ENCODE peak calls at places on chromosomes 2 and 18, in seven cellular contexts. One of them, this sample, is unnamed.

GRCh38 chr2:191178806-191179514 is 28.2 kb upstream of the STAT4 start:
- DNase-seq in CD8-positive, alpha-beta T cell: no peak
- DNase-seq in AG09309: peak
- DNase-seq in heart left ventricle: peak
- DNase-seq in astrocyte: no peak
- DNase-seq in bronchial epithelial cell: peak
- DNase-seq in neural progenitor cell: no peak
- DNase-seq in this sample: peak

GRCh38 chr2:207283356-207283755 is 117.6 kb upstream of the KLF7 start:
- DNase-seq in CD8-positive, alpha-beta T cell: no peak
- DNase-seq in AG09309: no peak
- DNase-seq in heart left ventricle: peak
- DNase-seq in astrocyte: no peak
- DNase-seq in bronchial epithelial cell: no peak
- DNase-seq in neural progenitor cell: peak
- DNase-seq in this sample: no peak

GRCh38 chr2:121049141-121049540 is 235.9 kb downstream of the TFCP2L1 start:
- DNase-seq in CD8-positive, alpha-beta T cell: no peak
- DNase-seq in AG09309: no peak
- DNase-seq in heart left ventricle: no peak
- DNase-seq in astrocyte: no peak
- DNase-seq in bronchial epithelial cell: no peak
- DNase-seq in neural progenitor cell: peak
- DNase-seq in this sample: no peak

GRCh38 chr18:28112056-28112470 is 64.9 kb downstream of the CDH2 start:
- DNase-seq in CD8-positive, alpha-beta T cell: no peak
- DNase-seq in AG09309: peak
- DNase-seq in heart left ventricle: no peak
- DNase-seq in astrocyte: peak
- DNase-seq in bronchial epithelial cell: peak
- DNase-seq in neural progenitor cell: no peak
- DNase-seq in this sample: peak

GRCh38 chr2:28746504-28747111 is 5.0 kb upstream of the PPP1CB start:
- DNase-seq in CD8-positive, alpha-beta T cell: no peak
- DNase-seq in AG09309: no peak
- DNase-seq in heart left ventricle: no peak
- DNase-seq in astrocyte: no peak
- DNase-seq in bronchial epithelial cell: no peak
- DNase-seq in neural progenitor cell: no peak
- DNase-seq in this sample: no peak

GRCh38 chr2:205972113-205972512 is 113.9 kb downstream of the INO80D start:
- DNase-seq in CD8-positive, alpha-beta T cell: peak
- DNase-seq in AG09309: no peak
- DNase-seq in heart left ventricle: no peak
- DNase-seq in astrocyte: no peak
- DNase-seq in bronchial epithelial cell: no peak
- DNase-seq in neural progenitor cell: no peak
- DNase-seq in this sample: no peak

GRCh38 chr18:80143876-80144275 is 34.8 kb downstream of the ADNP2 start:
- DNase-seq in CD8-positive, alpha-beta T cell: no peak
- DNase-seq in AG09309: peak
- DNase-seq in heart left ventricle: no peak
- DNase-seq in astrocyte: peak
- DNase-seq in bronchial epithelial cell: no peak
- DNase-seq in neural progenitor cell: no peak
- DNase-seq in this sample: no peak

GRCh38 chr2:219522111-219523030 is 8.1 kb downstream of the ASIC4 start:
- DNase-seq in CD8-positive, alpha-beta T cell: no peak
- DNase-seq in AG09309: peak
- DNase-seq in heart left ventricle: no peak
- DNase-seq in astrocyte: peak
- DNase-seq in bronchial epithelial cell: peak
- DNase-seq in neural progenitor cell: peak
- DNase-seq in this sample: peak

GRCh38 chr2:85588218-85589044 is 4.2 kb downstream of the VAMP5 start:
- DNase-seq in CD8-positive, alpha-beta T cell: no peak
- DNase-seq in AG09309: no peak
- DNase-seq in heart left ventricle: no peak
- DNase-seq in astrocyte: no peak
- DNase-seq in bronchial epithelial cell: no peak
- DNase-seq in neural progenitor cell: no peak
- DNase-seq in this sample: no peak

GRCh38 chr2:64860321-64860751 is 128.9 kb upstream of the SLC1A4 start:
- DNase-seq in CD8-positive, alpha-beta T cell: no peak
- DNase-seq in AG09309: no peak
- DNase-seq in heart left ventricle: no peak
- DNase-seq in astrocyte: no peak
- DNase-seq in bronchial epithelial cell: no peak
- DNase-seq in neural progenitor cell: no peak
- DNase-seq in this sample: no peak

DNA sequence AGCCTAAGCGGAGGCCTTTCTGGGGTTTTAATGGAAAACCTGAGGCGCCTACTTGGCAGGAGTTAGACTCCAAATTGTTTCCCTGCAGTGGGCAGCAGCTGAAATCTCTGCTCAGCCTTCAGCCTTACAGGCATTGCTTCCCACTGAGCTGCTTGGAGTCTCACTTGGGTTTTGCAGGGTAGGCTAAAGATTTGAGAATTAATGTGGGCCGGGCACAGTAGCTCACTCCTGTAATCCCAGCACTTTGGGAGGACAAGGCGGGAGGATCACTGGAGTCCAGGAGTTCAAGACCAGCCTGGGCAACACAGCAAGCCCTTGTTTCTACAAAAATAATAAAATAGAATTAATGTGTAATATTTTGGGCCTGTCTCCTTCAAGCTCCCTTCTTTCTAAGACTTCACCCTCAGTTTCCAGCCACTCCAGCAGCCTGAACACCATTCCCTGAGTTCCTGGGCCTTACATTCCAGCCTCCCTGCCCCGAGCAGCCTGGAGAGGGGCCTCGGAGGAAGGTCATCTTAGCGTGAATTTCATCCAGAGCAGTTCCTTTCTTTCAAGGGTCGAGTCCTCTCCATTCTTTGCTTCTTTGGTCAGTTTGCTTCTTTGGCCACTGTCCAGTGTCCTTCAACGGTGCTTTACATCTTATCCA is 9.1 kb upstream of the RAB17 start:
- DNase-seq in CD8-positive, alpha-beta T cell: no peak
- DNase-seq in AG09309: no peak
- DNase-seq in heart left ventricle: no peak
- DNase-seq in astrocyte: no peak
- DNase-seq in bronchial epithelial cell: no peak
- DNase-seq in neural progenitor cell: no peak
- DNase-seq in this sample: no peak
- H3K4me3 ChIP-seq in CD8-positive, alpha-beta T cell: no peak
- H3K4me3 ChIP-seq in AG09309: no peak
- H3K4me3 ChIP-seq in heart left ventricle: peak
- H3K4me3 ChIP-seq in astrocyte: no peak
- H3K4me3 ChIP-seq in bronchial epithelial cell: no peak
- H3K4me3 ChIP-seq in neural progenitor cell: no peak
- H3K4me3 ChIP-seq in this sample: no peak

GRCh38 chr2:241922396-241922795 is 52.9 kb downstream of the RTP5 start:
- DNase-seq in CD8-positive, alpha-beta T cell: no peak
- DNase-seq in AG09309: no peak
- DNase-seq in heart left ventricle: no peak
- DNase-seq in astrocyte: no peak
- DNase-seq in bronchial epithelial cell: no peak
- DNase-seq in neural progenitor cell: no peak
- DNase-seq in this sample: no peak
- TF ChIP-seq CTCF in CD8-positive, alpha-beta T cell: no peak
- TF ChIP-seq CTCF in AG09309: no peak
- TF ChIP-seq CTCF in heart left ventricle: no peak
- TF ChIP-seq CTCF in astrocyte: no peak
- TF ChIP-seq CTCF in bronchial epithelial cell: no peak
- TF ChIP-seq CTCF in neural progenitor cell: no peak
- TF ChIP-seq CTCF in this sample: no peak

GRCh38 chr2:241943209-241943850 is 73.8 kb downstream of the RTP5 start:
- DNase-seq in CD8-positive, alpha-beta T cell: no peak
- DNase-seq in AG09309: no peak
- DNase-seq in heart left ventricle: no peak
- DNase-seq in astrocyte: no peak
- DNase-seq in bronchial epithelial cell: no peak
- DNase-seq in neural progenitor cell: no peak
- DNase-seq in this sample: no peak

GRCh38 chr2:241941691-241942301 is 72.3 kb downstream of the RTP5 start:
- DNase-seq in CD8-positive, alpha-beta T cell: peak
- DNase-seq in AG09309: no peak
- DNase-seq in heart left ventricle: no peak
- DNase-seq in astrocyte: no peak
- DNase-seq in bronchial epithelial cell: no peak
- DNase-seq in neural progenitor cell: no peak
- DNase-seq in this sample: no peak

GRCh38 chr2:241943961-241944575 is 74.5 kb downstream of the RTP5 start:
- DNase-seq in CD8-positive, alpha-beta T cell: no peak
- DNase-seq in AG09309: no peak
- DNase-seq in heart left ventricle: no peak
- DNase-seq in astrocyte: no peak
- DNase-seq in bronchial epithelial cell: no peak
- DNase-seq in neural progenitor cell: no peak
- DNase-seq in this sample: no peak

GRCh38 chr2:241944821-241945220 is 75.3 kb downstream of the RTP5 start:
- DNase-seq in CD8-positive, alpha-beta T cell: no peak
- DNase-seq in AG09309: no peak
- DNase-seq in heart left ventricle: no peak
- DNase-seq in astrocyte: no peak
- DNase-seq in bronchial epithelial cell: no peak
- DNase-seq in neural progenitor cell: no peak
- DNase-seq in this sample: no peak

GRCh38 chr2:241942416-241943208 is 73.1 kb downstream of the RTP5 start:
- DNase-seq in CD8-positive, alpha-beta T cell: peak
- DNase-seq in AG09309: no peak
- DNase-seq in heart left ventricle: no peak
- DNase-seq in astrocyte: no peak
- DNase-seq in bronchial epithelial cell: no peak
- DNase-seq in neural progenitor cell: no peak
- DNase-seq in this sample: no peak
- H3K4me3 ChIP-seq in CD8-positive, alpha-beta T cell: no peak
- H3K4me3 ChIP-seq in AG09309: no peak
- H3K4me3 ChIP-seq in heart left ventricle: no peak
- H3K4me3 ChIP-seq in astrocyte: no peak
- H3K4me3 ChIP-seq in bronchial epithelial cell: no peak
- H3K4me3 ChIP-seq in neural progenitor cell: no peak
- H3K4me3 ChIP-seq in this sample: no peak

GRCh38 chr2:31296641-31297287 is 62.8 kb downstream of the EHD3 start:
- DNase-seq in CD8-positive, alpha-beta T cell: no peak
- DNase-seq in AG09309: peak
- DNase-seq in heart left ventricle: no peak
- DNase-seq in astrocyte: no peak
- DNase-seq in bronchial epithelial cell: no peak
- DNase-seq in neural progenitor cell: no peak
- DNase-seq in this sample: no peak
- TF ChIP-seq CTCF in CD8-positive, alpha-beta T cell: no peak
- TF ChIP-seq CTCF in AG09309: no peak
- TF ChIP-seq CTCF in heart left ventricle: peak
- TF ChIP-seq CTCF in astrocyte: no peak
- TF ChIP-seq CTCF in bronchial epithelial cell: no peak
- TF ChIP-seq CTCF in neural progenitor cell: no peak
- TF ChIP-seq CTCF in this sample: no peak

DNA sequence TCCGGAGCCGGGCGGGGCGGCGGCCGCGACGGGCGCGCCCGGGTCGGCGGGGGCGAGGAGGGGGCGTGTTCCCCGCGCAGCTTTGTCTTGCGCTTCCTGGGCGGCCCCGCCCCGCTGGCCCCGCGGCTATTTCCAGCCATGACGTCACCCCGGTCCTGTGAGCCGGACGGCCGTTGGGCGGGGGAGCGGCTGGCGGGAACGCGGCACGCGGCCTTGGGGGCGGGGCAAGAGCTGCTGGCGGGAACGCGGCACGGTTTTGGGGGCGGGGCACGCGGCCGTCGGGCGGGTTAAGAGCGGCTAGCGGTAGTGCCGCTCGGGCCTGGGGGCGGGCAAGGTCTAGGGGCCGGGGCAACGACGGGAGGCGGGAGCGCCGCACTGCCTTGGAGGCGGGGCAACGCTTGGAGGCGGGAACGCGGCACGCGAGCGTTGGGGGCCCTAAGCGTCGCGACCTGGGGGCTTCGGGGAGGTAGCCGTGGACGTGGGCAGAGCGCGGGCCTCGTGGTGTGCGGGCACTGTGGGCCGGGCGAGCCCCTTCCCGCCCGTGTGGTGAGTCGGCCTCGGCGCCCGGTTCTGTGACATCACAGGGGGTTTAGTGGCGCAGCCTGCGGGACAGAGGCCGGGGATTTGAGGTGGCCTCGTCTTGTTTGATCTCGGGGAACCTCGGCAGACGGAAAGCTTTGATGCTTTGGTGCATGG is 704 bp downstream of the KLF11 start:
- DNase-seq in CD8-positive, alpha-beta T cell: peak
- DNase-seq in AG09309: peak
- DNase-seq in heart left ventricle: peak
- DNase-seq in astrocyte: peak
- DNase-seq in bronchial epithelial cell: peak
- DNase-seq in neural progenitor cell: peak
- DNase-seq in this sample: peak
- H3K4me3 ChIP-seq in CD8-positive, alpha-beta T cell: peak
- H3K4me3 ChIP-seq in AG09309: peak
- H3K4me3 ChIP-seq in heart left ventricle: peak
- H3K4me3 ChIP-seq in astrocyte: peak
- H3K4me3 ChIP-seq in bronchial epithelial cell: peak
- H3K4me3 ChIP-seq in neural progenitor cell: peak
- H3K4me3 ChIP-seq in this sample: peak